ENCODE peak calls at places on chromosomes 16 and 17, in four cellular contexts. S is IMR-90, G is H9, A is mesenchymal stem cell. H is an unnamed sample.

GRCh38 chr16:75433732-75434413 is 570 bp upstream of the CFDP1 start:
- DNase-seq in S (peak), G (peak), A (peak), H (peak)

GRCh38 chr17:63476857-63477470 is at the start of gene ACE:
- DNase-seq in S (peak), G (peak), A (peak), H (no peak)

GRCh38 chr16:6131526-6132050 is 1034.0 kb upstream of the EEF2KMT start:
- DNase-seq in S (no peak), G (no peak), A (no peak), H (no peak)

GRCh38 chr16:89615596-89616090 is 2.2 kb downstream of the DPEP1 start:
- DNase-seq in S (no peak), G (peak), A (no peak), H (peak)

GRCh38 chr16:55047903-55048497 is 117.3 kb downstream of the IRX5 start:
- DNase-seq in S (no peak), G (no peak), A (no peak), H (no peak)

GRCh38 chr17:15405016-15405415 is 62.4 kb downstream of the CDRT4 start:
- DNase-seq in S (no peak), G (no peak), A (no peak), H (no peak)

GRCh38 chr17:27282054-27282501 is 11.8 kb upstream of the WSB1 start:
- DNase-seq in S (peak), G (no peak), A (no peak), H (no peak)

GRCh38 chr16:1788708-1789100 is 4.8 kb downstream of the IGFALS start:
- DNase-seq in S (no peak), G (no peak), A (no peak), H (no peak)

DNA sequence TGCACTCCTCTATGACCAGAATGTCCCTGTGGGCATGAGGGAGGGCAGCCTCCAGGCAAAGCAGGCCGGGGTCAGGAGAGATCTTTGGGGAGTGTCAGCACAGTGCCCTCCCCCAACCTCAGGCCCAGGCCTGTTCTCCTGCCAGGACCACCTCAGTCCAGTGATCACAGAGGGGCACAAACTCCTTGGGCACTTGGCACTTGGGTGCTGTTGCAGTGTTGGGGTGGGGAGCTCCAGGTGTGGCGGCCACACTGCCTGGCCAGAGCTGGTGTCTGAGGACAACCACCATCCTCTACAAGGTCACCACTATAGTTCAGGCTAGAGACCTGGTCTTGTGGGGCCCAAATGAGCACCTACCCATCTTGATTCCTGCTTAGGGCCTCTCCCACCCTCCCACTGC is 37.2 kb downstream of the SMPD3 start:
- DNase-seq in S (no peak), G (no peak), A (no peak), H (no peak)
- H2BK5ac ChIP-seq in S (no peak), G (no peak), A (no peak), H (no peak)

DNA sequence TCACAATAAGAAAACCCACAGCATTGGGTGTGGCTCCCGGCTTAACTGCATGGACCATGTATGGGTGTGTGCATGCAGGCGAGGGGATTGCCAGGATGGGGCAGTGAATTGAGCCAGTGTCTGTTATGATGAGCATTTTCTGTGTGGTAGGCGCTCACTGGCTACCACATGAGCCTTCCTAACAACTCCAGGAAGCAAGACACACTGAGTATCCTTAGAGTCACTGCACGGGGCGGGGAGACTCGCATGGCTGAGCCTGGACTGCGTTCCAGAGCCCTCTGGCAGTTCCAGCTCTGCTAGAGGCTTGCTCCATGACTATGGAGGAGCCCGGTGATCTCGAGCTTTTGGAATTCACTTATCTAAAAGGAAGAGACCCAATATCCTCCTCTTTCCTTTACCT is 225.9 kb downstream of the CCDC182 start:
- DNase-seq in S (peak), G (no peak), A (peak), H (no peak)
- H2BK5ac ChIP-seq in S (no peak), G (no peak), A (no peak), H (peak)

DNA sequence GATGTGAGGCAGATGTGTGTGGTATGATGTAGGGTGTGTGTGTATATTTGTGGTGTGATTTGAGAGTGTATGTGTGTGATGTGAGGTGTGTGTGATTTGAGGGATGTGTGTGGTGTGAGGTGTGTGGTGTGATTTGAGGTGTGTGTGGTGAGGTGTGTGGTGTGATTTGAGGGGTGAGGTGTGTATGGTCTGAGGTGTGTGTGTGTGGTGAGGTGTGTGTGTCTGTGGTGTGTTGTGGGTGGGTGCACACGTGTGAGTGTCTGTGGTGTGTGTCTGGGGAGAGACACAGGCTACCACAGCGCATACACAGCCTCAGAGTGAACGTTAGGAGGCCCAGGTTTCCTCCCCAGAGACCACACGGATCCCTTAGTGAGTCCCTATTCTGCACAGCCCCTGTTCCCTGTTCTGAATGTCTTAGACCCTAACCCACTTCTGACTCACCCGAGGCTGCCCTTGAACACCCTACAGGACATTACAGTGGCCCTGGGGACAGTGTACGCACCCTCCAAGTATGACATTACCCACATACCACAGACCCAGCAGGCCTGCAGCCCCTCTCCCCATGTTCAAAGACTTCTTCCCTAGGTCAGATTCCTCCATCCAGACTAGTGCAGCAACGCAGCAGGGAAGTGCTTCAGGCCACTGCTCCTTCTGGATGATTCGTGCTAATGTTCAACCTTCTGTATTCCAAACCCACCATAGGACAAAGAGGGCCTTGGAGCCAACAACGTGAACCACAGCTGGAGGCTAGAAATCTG is 3.5 kb upstream of the RAB37 start:
- DNase-seq in S (no peak), G (no peak), A (no peak), H (no peak)
- H2BK5ac ChIP-seq in S (peak), G (no peak), A (no peak), H (no peak)

DNA sequence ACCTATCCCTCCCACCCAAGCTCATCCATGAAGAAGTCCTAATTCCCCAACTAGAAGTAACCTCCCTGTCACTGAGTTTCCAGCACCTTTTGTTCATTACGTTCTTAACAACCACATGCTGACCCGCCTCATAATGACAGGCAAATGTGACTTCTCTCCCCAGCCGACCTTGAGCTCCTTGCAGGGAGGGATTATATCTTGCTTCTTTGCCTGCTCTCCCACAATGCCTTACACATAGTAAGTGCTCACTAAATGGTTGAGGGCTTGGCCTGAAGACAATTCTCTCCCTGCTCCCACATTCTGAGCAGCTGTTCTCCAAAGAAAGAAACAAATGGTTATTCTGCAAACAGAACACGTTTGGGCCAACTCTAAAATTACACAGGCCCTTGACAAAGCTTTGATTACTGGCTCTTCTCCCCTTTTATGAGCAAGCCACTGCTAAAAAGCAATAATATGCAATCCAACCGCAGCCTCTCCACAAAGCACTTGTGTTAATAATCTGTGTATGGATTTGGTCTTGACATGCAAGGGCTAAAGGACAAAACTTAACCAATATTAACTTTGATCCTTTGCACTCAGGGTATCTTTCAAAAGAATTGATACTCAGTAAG is 23.2 kb downstream of the SLC39A11 start:
- DNase-seq in S (no peak), G (no peak), A (peak), H (no peak)
- H2BK5ac ChIP-seq in S (peak), G (no peak), A (no peak), H (no peak)

DNA sequence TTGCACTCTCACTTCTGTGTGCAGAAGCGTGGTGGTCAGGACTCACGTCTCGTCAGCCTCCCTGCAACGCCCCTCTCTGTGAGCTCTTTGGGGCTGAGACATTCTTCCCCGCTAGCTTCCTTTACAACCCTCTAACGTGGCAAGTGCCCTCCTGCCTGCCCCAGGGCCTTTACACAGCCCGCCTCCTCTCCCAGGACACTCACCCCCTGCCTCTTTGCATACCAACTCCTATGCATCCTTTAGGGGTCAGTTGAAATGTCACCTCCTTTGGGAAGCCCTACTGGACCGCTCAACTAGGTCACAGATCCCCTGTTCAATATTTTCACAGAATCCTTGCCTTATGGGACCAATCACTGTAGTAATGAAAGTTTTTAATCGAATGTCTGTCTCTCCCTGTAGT is 61.4 kb downstream of the SDK2 start:
- DNase-seq in S (no peak), G (no peak), A (no peak), H (no peak)
- H2BK5ac ChIP-seq in S (no peak), G (no peak), A (no peak), H (no peak)

GRCh38 chr17:45809484-45809883 is 25.4 kb downstream of the CRHR1 start:
- DNase-seq in S (no peak), G (no peak), A (no peak), H (no peak)
- H2BK5ac ChIP-seq in S (no peak), G (no peak), A (no peak), H (no peak)

H was measured in H1.